ENCODE peak calls at places on chromosomes 11 and 22, in seven cellular contexts. One of them, this sample, is unnamed.

GRCh38 chr22:45892681-45893461 is 84.1 kb downstream of the WNT7B start:
- DNase-seq in stimulated activated CD4-positive, alpha-beta T cell treated with anti-CD3 and anti-CD28 coated beads, Interleukin-2, amount 100 ng/mL, for 48 hours: no peak
- DNase-seq in nucleus accumbens: no peak
- DNase-seq in activated CD4-positive, alpha-beta T cell treated with anti-CD3 and anti-CD28 coated beads, Interleukin-2, amount 10 ng/mL, durations not matched to agents 7 days and 5 days: no peak
- DNase-seq in endothelial cell: no peak
- DNase-seq in activated T-helper 1 cell treated with anti-CD3 and anti-CD28 coated beads, Interleukin-12 subunit alpha, Interleukin-12 subunit beta, Interleukin-2, Interleukin-4 antibody, amounts not matched to agents 30 ng/mL and 10 ng/mL and 1 ng/mL, durations not matched to agents 14 hours and 24 hours and 36 hours: no peak
- DNase-seq in astrocyte: no peak
- DNase-seq in this sample: no peak

GRCh38 chr11:45209480-45209879 is 63.0 kb downstream of the PRDM11 start:
- DNase-seq in stimulated activated CD4-positive, alpha-beta T cell treated with anti-CD3 and anti-CD28 coated beads, Interleukin-2, amount 100 ng/mL, for 48 hours: no peak
- DNase-seq in nucleus accumbens: no peak
- DNase-seq in activated CD4-positive, alpha-beta T cell treated with anti-CD3 and anti-CD28 coated beads, Interleukin-2, amount 10 ng/mL, durations not matched to agents 7 days and 5 days: no peak
- DNase-seq in endothelial cell: no peak
- DNase-seq in activated T-helper 1 cell treated with anti-CD3 and anti-CD28 coated beads, Interleukin-12 subunit alpha, Interleukin-12 subunit beta, Interleukin-2, Interleukin-4 antibody, amounts not matched to agents 30 ng/mL and 10 ng/mL and 1 ng/mL, durations not matched to agents 14 hours and 24 hours and 36 hours: no peak
- DNase-seq in astrocyte: no peak
- DNase-seq in this sample: no peak

GRCh38 chr22:20026204-20026908 is 5.4 kb downstream of the TANGO2 start:
- DNase-seq in stimulated activated CD4-positive, alpha-beta T cell treated with anti-CD3 and anti-CD28 coated beads, Interleukin-2, amount 100 ng/mL, for 48 hours: no peak
- DNase-seq in nucleus accumbens: peak; percentile 23
- DNase-seq in activated CD4-positive, alpha-beta T cell treated with anti-CD3 and anti-CD28 coated beads, Interleukin-2, amount 10 ng/mL, durations not matched to agents 7 days and 5 days: no peak
- DNase-seq in endothelial cell: no peak
- DNase-seq in activated T-helper 1 cell treated with anti-CD3 and anti-CD28 coated beads, Interleukin-12 subunit alpha, Interleukin-12 subunit beta, Interleukin-2, Interleukin-4 antibody, amounts not matched to agents 30 ng/mL and 10 ng/mL and 1 ng/mL, durations not matched to agents 14 hours and 24 hours and 36 hours: no peak
- DNase-seq in astrocyte: no peak
- DNase-seq in this sample: peak; percentile 70

GRCh38 chr11:91761406-91762027 is 463.1 kb upstream of the FAT3 start:
- DNase-seq in stimulated activated CD4-positive, alpha-beta T cell treated with anti-CD3 and anti-CD28 coated beads, Interleukin-2, amount 100 ng/mL, for 48 hours: no peak
- DNase-seq in nucleus accumbens: no peak
- DNase-seq in activated CD4-positive, alpha-beta T cell treated with anti-CD3 and anti-CD28 coated beads, Interleukin-2, amount 10 ng/mL, durations not matched to agents 7 days and 5 days: no peak
- DNase-seq in endothelial cell: no peak
- DNase-seq in activated T-helper 1 cell treated with anti-CD3 and anti-CD28 coated beads, Interleukin-12 subunit alpha, Interleukin-12 subunit beta, Interleukin-2, Interleukin-4 antibody, amounts not matched to agents 30 ng/mL and 10 ng/mL and 1 ng/mL, durations not matched to agents 14 hours and 24 hours and 36 hours: no peak
- DNase-seq in astrocyte: no peak
- DNase-seq in this sample: no peak

GRCh38 chr11:110894224-110894623 is 182.0 kb upstream of the ARHGAP20 start:
- DNase-seq in stimulated activated CD4-positive, alpha-beta T cell treated with anti-CD3 and anti-CD28 coated beads, Interleukin-2, amount 100 ng/mL, for 48 hours: no peak
- DNase-seq in nucleus accumbens: no peak
- DNase-seq in activated CD4-positive, alpha-beta T cell treated with anti-CD3 and anti-CD28 coated beads, Interleukin-2, amount 10 ng/mL, durations not matched to agents 7 days and 5 days: no peak
- DNase-seq in endothelial cell: no peak
- DNase-seq in activated T-helper 1 cell treated with anti-CD3 and anti-CD28 coated beads, Interleukin-12 subunit alpha, Interleukin-12 subunit beta, Interleukin-2, Interleukin-4 antibody, amounts not matched to agents 30 ng/mL and 10 ng/mL and 1 ng/mL, durations not matched to agents 14 hours and 24 hours and 36 hours: no peak
- DNase-seq in astrocyte: no peak
- DNase-seq in this sample: no peak

GRCh38 chr11:128463386-128463829 is 124.0 kb downstream of the ETS1 start:
- DNase-seq in stimulated activated CD4-positive, alpha-beta T cell treated with anti-CD3 and anti-CD28 coated beads, Interleukin-2, amount 100 ng/mL, for 48 hours: no peak
- DNase-seq in nucleus accumbens: no peak
- DNase-seq in activated CD4-positive, alpha-beta T cell treated with anti-CD3 and anti-CD28 coated beads, Interleukin-2, amount 10 ng/mL, durations not matched to agents 7 days and 5 days: peak; percentile 5
- DNase-seq in endothelial cell: no peak
- DNase-seq in activated T-helper 1 cell treated with anti-CD3 and anti-CD28 coated beads, Interleukin-12 subunit alpha, Interleukin-12 subunit beta, Interleukin-2, Interleukin-4 antibody, amounts not matched to agents 30 ng/mL and 10 ng/mL and 1 ng/mL, durations not matched to agents 14 hours and 24 hours and 36 hours: no peak
- DNase-seq in astrocyte: peak; percentile 99
- DNase-seq in this sample: no peak

GRCh38 chr11:66883021-66883968 is 26.4 kb downstream of the LRFN4 start:
- DNase-seq in stimulated activated CD4-positive, alpha-beta T cell treated with anti-CD3 and anti-CD28 coated beads, Interleukin-2, amount 100 ng/mL, for 48 hours: peak; percentile 62
- DNase-seq in nucleus accumbens: peak; percentile 82
- DNase-seq in activated CD4-positive, alpha-beta T cell treated with anti-CD3 and anti-CD28 coated beads, Interleukin-2, amount 10 ng/mL, durations not matched to agents 7 days and 5 days: peak; percentile 70
- DNase-seq in endothelial cell: peak; percentile 81
- DNase-seq in activated T-helper 1 cell treated with anti-CD3 and anti-CD28 coated beads, Interleukin-12 subunit alpha, Interleukin-12 subunit beta, Interleukin-2, Interleukin-4 antibody, amounts not matched to agents 30 ng/mL and 10 ng/mL and 1 ng/mL, durations not matched to agents 14 hours and 24 hours and 36 hours: peak; percentile 38
- DNase-seq in astrocyte: peak; percentile 79
- DNase-seq in this sample: peak; percentile 78

GRCh38 chr11:61162092-61162935 is 1.1 kb upstream of the VPS37C start:
- DNase-seq in stimulated activated CD4-positive, alpha-beta T cell treated with anti-CD3 and anti-CD28 coated beads, Interleukin-2, amount 100 ng/mL, for 48 hours: peak; percentile 21
- DNase-seq in nucleus accumbens: peak; percentile 45
- DNase-seq in activated CD4-positive, alpha-beta T cell treated with anti-CD3 and anti-CD28 coated beads, Interleukin-2, amount 10 ng/mL, durations not matched to agents 7 days and 5 days: peak; percentile 25
- DNase-seq in endothelial cell: no peak
- DNase-seq in activated T-helper 1 cell treated with anti-CD3 and anti-CD28 coated beads, Interleukin-12 subunit alpha, Interleukin-12 subunit beta, Interleukin-2, Interleukin-4 antibody, amounts not matched to agents 30 ng/mL and 10 ng/mL and 1 ng/mL, durations not matched to agents 14 hours and 24 hours and 36 hours: no peak
- DNase-seq in astrocyte: no peak
- DNase-seq in this sample: peak; percentile 52

GRCh38 chr11:60500276-60500935 is 7.8 kb downstream of the MS4A12 start:
- DNase-seq in stimulated activated CD4-positive, alpha-beta T cell treated with anti-CD3 and anti-CD28 coated beads, Interleukin-2, amount 100 ng/mL, for 48 hours: no peak
- DNase-seq in nucleus accumbens: no peak
- DNase-seq in activated CD4-positive, alpha-beta T cell treated with anti-CD3 and anti-CD28 coated beads, Interleukin-2, amount 10 ng/mL, durations not matched to agents 7 days and 5 days: no peak
- DNase-seq in endothelial cell: no peak
- DNase-seq in activated T-helper 1 cell treated with anti-CD3 and anti-CD28 coated beads, Interleukin-12 subunit alpha, Interleukin-12 subunit beta, Interleukin-2, Interleukin-4 antibody, amounts not matched to agents 30 ng/mL and 10 ng/mL and 1 ng/mL, durations not matched to agents 14 hours and 24 hours and 36 hours: no peak
- DNase-seq in astrocyte: no peak
- DNase-seq in this sample: no peak

GRCh38 chr11:21142007-21142406 is 472.6 kb downstream of the NELL1 start:
- DNase-seq in stimulated activated CD4-positive, alpha-beta T cell treated with anti-CD3 and anti-CD28 coated beads, Interleukin-2, amount 100 ng/mL, for 48 hours: no peak
- DNase-seq in nucleus accumbens: no peak
- DNase-seq in activated CD4-positive, alpha-beta T cell treated with anti-CD3 and anti-CD28 coated beads, Interleukin-2, amount 10 ng/mL, durations not matched to agents 7 days and 5 days: no peak
- DNase-seq in endothelial cell: peak; percentile 24
- DNase-seq in activated T-helper 1 cell treated with anti-CD3 and anti-CD28 coated beads, Interleukin-12 subunit alpha, Interleukin-12 subunit beta, Interleukin-2, Interleukin-4 antibody, amounts not matched to agents 30 ng/mL and 10 ng/mL and 1 ng/mL, durations not matched to agents 14 hours and 24 hours and 36 hours: no peak
- DNase-seq in astrocyte: no peak
- DNase-seq in this sample: no peak

This sample was measured in pons.